ENCODE peak calls at places on chromosomes 5 and 9, in seven cellular contexts. G is stomach, U is HCT116, Z is sigmoid colon, J is endothelial cell of umbilical vein, O is K562, L is suprapubic skin. C is an unnamed sample.

GRCh38 chr9:136748656-136749551 is 579 bp upstream of the LCN6 start:
- DNase-seq in J (no peak), L (no peak), Z (no peak), O (no peak), G (peak), U (no peak), C (peak)

GRCh38 chr5:164868761-164869160 is 1363.3 kb downstream of the MAT2B start:
- DNase-seq in U (no peak), J (no peak), G (no peak), Z (no peak), L (no peak), O (no peak), C (no peak)

GRCh38 chr9:35976726-35977125 is 18.8 kb upstream of the OR2S2 start:
- DNase-seq in J (no peak), G (no peak), O (no peak), Z (no peak), U (no peak), L (no peak), C (no peak)

GRCh38 chr5:139733698-139734491 is 61.7 kb upstream of the PSD2 start:
- DNase-seq in Z (no peak), O (no peak), G (peak), J (no peak), L (no peak), U (no peak), C (peak)

GRCh38 chr5:60597570-60597969 is 102.4 kb downstream of the DEPDC1B start:
- DNase-seq in U (no peak), L (no peak), O (no peak), Z (no peak), G (no peak), J (peak), C (no peak)

GRCh38 chr5:16776611-16777251 is 159.4 kb downstream of the MYO10 start:
- DNase-seq in Z (no peak), G (no peak), L (no peak), O (no peak), J (no peak), U (no peak), C (no peak)

GRCh38 chr9:117704024-117704575 is at the start of gene TLR4:
- DNase-seq in Z (peak), G (peak), U (no peak), J (peak), O (no peak), L (peak), C (peak)

GRCh38 chr5:170751631-170752030 is 31.9 kb upstream of the GABRP start:
- DNase-seq in J (no peak), U (no peak), G (no peak), Z (no peak), L (peak), O (no peak), C (no peak)

GRCh38 chr5:14266686-14267085 is 123.5 kb downstream of the TRIO start:
- DNase-seq in J (peak), U (no peak), G (no peak), O (peak), Z (no peak), L (no peak), C (no peak)

GRCh38 chr5:3118321-3118720 is 366.8 kb upstream of the IRX2 start:
- DNase-seq in Z (no peak), U (no peak), J (no peak), L (no peak), G (no peak), O (no peak), C (no peak)

GRCh38 chr5:132530946-132531345 is 12.4 kb downstream of the IL5 start:
- DNase-seq in J (no peak), Z (no peak), G (no peak), L (no peak), O (no peak), U (no peak), C (no peak)

GRCh38 chr9:137486545-137487453 is 27.7 kb upstream of the NSMF start:
- DNase-seq in L (no peak), J (no peak), U (no peak), O (no peak), G (no peak), Z (peak), C (peak)

GRCh38 chr9:132181796-132182521 is 20.1 kb downstream of the NTNG2 start:
- DNase-seq in L (no peak), O (no peak), J (no peak), Z (no peak), G (no peak), U (no peak), C (peak)

GRCh38 chr9:137247135-137247915 is 3.8 kb upstream of the STPG3 start:
- DNase-seq in L (no peak), Z (no peak), U (no peak), O (no peak), G (no peak), J (no peak), C (peak)

GRCh38 chr9:113673726-113674125 is 202.4 kb upstream of the ZNF618 start:
- DNase-seq in J (no peak), O (no peak), L (no peak), G (no peak), Z (no peak), U (no peak), C (no peak)

GRCh38 chr5:93610581-93611167 is 27.7 kb downstream of the NR2F1 start:
- DNase-seq in J (no peak), O (no peak), G (no peak), L (no peak), Z (no peak), U (no peak), C (no peak)

GRCh38 chr5:123157797-123158528 is 68.9 kb downstream of the PRDM6 start:
- DNase-seq in U (peak), O (no peak), J (peak), L (no peak), G (no peak), Z (no peak), C (no peak)

GRCh38 chr5:36688722-36689121 is 82.3 kb downstream of the SLC1A3 start:
- DNase-seq in G (no peak), J (no peak), Z (no peak), O (peak), U (peak), L (no peak), C (no peak)

GRCh38 chr5:122101636-122102285 is 23.7 kb upstream of the LOX start:
- DNase-seq in J (peak), Z (no peak), O (peak), U (peak), L (no peak), G (no peak), C (no peak)

GRCh38 chr5:142674438-142675210 is 11.3 kb downstream of the FGF1 start:
- DNase-seq in Z (no peak), G (no peak), J (peak), U (no peak), L (no peak), O (no peak), C (no peak)

GRCh38 chr5:109907751-109908150 is 218.0 kb downstream of the MAN2A1 start:
- DNase-seq in J (no peak), U (no peak), G (no peak), L (no peak), Z (no peak), O (no peak), C (no peak)

GRCh38 chr5:71633255-71634155 is 46.4 kb downstream of the MCCC2 start:
- DNase-seq in U (no peak), Z (no peak), L (no peak), J (no peak), O (no peak), G (no peak), C (no peak)
- TF ChIP-seq POLR2AphosphoS5 in U (no peak), Z (no peak), L (no peak), J (no peak), O (no peak), G (no peak), C (no peak)

DNA sequence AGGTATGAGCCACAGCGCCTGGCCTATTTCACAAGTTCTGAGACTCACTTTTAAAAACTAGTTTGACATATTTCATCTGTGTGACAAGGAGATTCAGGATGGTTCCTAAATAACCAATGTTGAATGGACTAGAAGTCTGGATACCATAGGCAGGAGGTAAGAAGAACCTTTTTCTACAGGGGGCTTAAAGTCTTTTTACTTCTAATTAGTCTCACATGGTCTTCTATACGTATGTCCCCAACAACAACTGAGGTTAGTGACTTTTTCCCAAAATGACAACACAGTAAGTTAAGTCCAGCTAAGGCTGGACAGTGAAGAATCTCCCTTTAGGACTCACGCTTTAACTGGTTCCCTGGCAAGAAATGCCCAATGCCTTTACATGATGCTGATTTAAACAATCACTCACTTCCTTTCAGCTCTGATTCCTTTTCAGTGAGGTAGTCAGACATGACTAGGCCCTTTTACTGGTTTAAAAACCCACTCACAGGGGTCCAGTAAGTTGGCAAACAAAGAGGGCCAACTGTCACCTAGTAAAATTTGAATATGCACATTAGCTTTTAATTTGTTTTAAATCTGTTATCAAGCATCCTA is 12.1 kb upstream of the HAUS6 start:
- DNase-seq in Z (no peak), J (peak), U (no peak), G (no peak), L (no peak), O (no peak), C (no peak)
- TF ChIP-seq POLR2A in Z (no peak), J (no peak), U (no peak), G (no peak), L (no peak), O (no peak), C (no peak)

GRCh38 chr9:121650220-121651013 is 1.0 kb upstream of the DAB2IP start:
- DNase-seq in L (no peak), J (peak), G (peak), Z (peak), U (no peak), O (peak), C (peak)

GRCh38 chr9:121651014-121651294 is 480 bp upstream of the DAB2IP start:
- DNase-seq in L (no peak), Z (no peak), G (no peak), U (no peak), O (no peak), J (no peak), C (no peak)

GRCh38 chr9:121652037-121652837 is 803 bp downstream of the DAB2IP start:
- DNase-seq in U (no peak), L (no peak), G (peak), O (no peak), J (peak), Z (no peak), C (no peak)

GRCh38 chr9:121652838-121653231 is 1.4 kb downstream of the DAB2IP start:
- DNase-seq in G (no peak), Z (no peak), J (no peak), O (no peak), L (no peak), U (no peak), C (no peak)

DNA sequence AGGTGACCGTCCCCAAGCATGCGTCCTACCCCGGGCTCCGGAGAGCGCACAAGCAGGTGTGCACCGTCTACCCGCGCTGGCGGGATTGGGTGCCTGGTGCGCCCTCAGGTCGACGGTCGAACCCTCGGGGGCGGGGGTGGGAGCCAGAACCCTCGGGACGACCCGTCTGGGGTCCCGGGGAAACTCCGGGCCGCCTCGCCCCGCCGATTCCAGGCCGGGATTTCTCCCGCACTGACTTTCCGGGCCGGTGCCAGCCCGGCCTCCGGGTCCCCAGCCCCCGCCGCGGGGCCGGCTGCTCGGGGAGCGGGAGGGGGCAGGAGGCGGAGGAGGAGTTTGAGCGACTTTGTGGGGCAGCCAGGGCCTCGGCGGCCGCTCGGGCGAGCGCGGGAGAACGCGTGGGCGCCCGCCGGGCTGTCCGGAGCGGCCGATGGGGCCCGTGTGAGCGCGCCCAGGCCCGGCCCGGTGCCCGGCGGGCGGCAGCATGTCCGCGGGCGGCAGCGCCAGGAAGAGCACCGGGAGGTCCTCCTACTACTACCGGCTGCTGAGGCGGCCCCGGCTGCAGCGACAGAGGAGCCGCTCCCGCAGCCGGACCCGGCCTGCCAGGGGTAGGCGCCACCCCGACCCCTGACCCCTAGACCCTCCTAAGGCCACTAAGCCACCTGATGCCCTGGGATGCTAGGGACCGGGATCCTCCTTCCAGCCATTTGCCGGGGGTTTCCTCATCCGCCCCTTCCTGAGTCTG is at the start of gene DAB2IP:
- DNase-seq in O (peak), U (no peak), G (peak), Z (peak), L (no peak), J (peak), C (peak)
- H3K27ac ChIP-seq in O (no peak), U (peak), G (peak), Z (peak), L (peak), J (no peak), C (peak)

DNA sequence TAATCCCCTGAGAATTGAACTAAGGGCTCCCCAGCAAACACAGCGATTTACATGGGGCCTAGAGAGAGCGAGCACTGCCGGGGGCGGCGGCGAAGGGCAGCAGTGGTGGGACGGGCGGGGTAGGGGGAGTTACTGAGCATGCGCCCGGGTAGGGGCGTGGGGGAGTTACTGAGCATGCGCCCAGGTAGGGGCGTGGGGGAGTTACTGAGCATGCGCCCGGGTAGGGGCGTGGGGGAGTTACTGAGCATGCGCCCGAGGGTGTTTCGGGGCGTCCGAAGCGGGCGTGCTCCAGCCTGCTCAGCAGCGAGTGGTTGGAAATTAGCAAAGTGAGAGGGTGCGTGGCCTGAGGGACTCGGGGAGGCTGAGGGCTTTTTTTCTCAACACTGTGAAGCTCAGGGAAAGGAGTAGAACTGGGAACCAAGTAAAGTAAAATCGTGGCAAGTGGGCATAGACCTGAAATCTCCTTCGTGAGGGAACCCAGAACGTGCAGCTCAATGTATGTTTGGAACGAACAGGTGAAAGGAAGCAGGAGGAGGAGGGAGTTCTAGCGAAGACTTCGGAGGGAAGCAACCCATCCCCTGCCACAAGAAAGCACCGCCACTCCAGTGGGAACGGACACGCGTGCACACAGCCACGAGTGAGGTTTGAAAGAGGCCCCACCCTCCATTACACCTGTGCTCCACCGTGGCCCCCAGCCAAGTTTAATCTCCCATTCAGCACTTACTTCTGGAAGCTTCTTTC is 255.5 kb downstream of the DOCK8 start:
- DNase-seq in O (peak), U (peak), L (peak), J (peak), G (peak), Z (peak), C (peak)
- TF ChIP-seq POLR2AphosphoS5 in O (peak), U (peak), L (no peak), J (no peak), G (no peak), Z (peak), C (peak)

DNA sequence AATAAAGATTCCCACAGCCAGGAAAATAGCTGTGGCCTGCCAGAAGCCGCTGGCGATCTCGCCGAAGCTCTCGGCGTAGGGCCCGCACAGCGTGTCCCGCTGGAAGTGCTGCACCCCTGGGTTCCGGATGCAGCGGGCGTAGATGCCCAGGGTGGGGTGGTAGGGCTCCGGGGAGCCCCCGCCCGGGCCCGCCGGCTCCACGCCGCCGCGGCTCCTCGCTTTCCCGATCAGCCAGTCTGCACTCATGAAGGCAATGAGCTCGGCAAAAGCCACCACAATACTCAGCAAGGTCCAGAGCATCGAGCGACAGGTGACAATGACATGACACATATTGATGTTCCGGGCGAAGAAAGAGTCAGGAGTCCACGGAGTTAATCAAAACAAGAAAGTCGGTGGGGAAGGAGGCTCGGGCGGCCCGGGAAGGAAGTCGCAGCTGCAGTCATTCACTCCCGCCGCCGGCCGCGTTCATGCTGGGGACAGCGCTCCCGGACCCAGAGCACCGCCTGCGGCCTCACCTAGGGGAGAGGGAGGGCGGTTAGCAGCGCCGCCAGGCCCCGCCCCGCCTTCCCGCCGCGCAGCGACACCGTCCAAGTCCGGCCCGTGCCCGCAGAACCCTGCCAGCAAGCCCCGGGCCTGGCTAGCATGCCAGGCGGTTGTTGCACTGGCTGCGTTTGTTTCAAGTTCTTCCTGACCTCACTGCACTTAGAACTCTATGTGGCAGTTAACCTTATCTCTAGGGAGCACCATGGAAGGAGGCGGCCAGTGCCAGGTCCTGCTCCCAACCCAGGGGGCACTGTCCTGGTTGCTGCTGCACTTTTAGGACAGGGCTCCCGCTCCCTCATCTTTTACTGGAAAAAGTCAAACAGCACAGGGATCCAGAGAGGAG is 138.4 kb downstream of the LHFPL2 start:
- DNase-seq in Z (peak), L (peak), U (no peak), G (peak), O (peak), J (peak), C (peak)
- TF ChIP-seq POLR2A in Z (no peak), L (no peak), U (no peak), G (no peak), O (no peak), J (no peak), C (peak)

GRCh38 chr5:124652892-124653441 is 93.5 kb downstream of the ZNF608 start:
- DNase-seq in Z (no peak), J (no peak), L (no peak), O (no peak), G (no peak), U (no peak), C (no peak)
- H3K27ac ChIP-seq in Z (peak), J (peak), L (no peak), O (no peak), G (no peak), U (no peak), C (no peak)

GRCh38 chr5:82389347-82389746 is 111.2 kb upstream of the RPS23 start:
- DNase-seq in J (no peak), Z (no peak), L (no peak), O (no peak), U (no peak), G (no peak), C (no peak)

GRCh38 chr5:82386576-82386975 is 108.4 kb upstream of the RPS23 start:
- DNase-seq in G (no peak), U (no peak), O (no peak), Z (no peak), L (no peak), J (no peak), C (no peak)

GRCh38 chr5:82387819-82388166 is 109.6 kb upstream of the RPS23 start:
- DNase-seq in J (peak), G (no peak), L (no peak), O (no peak), Z (no peak), U (no peak), C (no peak)

GRCh38 chr5:82387041-82387818 is 109.1 kb upstream of the RPS23 start:
- DNase-seq in G (no peak), Z (no peak), O (no peak), U (peak), L (no peak), J (peak), C (no peak)

DNA sequence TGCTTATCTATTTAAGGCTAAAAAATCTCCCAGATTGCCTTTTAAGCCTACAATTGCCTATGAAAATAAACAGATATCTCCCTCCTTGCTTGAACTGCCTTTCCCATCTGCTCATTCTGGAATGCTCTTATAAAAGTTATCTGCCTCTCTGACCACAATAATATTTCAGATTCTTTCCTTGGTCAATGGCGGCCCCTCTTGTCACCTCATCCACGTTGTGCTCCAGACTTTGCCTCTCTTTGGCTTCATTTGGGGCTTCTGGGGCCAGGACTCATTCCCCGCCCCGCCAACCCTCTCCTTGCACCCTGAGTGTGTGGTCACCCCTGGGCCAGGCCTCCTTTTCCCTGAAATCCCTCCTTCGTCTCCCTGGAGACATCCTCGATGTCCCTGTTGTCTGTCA is 110.0 kb upstream of the RPS23 start:
- DNase-seq in L (no peak), J (no peak), U (no peak), O (no peak), G (no peak), Z (no peak), C (no peak)
- TF ChIP-seq POLR2AphosphoS5 in L (no peak), J (no peak), U (no peak), O (no peak), G (no peak), Z (no peak), C (no peak)

GRCh38 chr9:133701981-133702797 is 36.0 kb downstream of the SARDH start:
- DNase-seq in O (no peak), L (no peak), U (no peak), Z (peak), J (no peak), G (no peak), C (no peak)

GRCh38 chr9:133700861-133701320 is 37.3 kb downstream of the SARDH start:
- DNase-seq in Z (peak), G (no peak), L (no peak), O (no peak), U (no peak), J (no peak), C (no peak)

GRCh38 chr9:133702798-133703570 is 35.2 kb downstream of the SARDH start:
- DNase-seq in U (no peak), O (no peak), G (no peak), Z (peak), J (no peak), L (no peak), C (peak)

GRCh38 chr9:133699546-133699945 is 38.6 kb downstream of the SARDH start:
- DNase-seq in L (no peak), J (no peak), G (no peak), O (no peak), Z (no peak), U (no peak), C (no peak)

GRCh38 chr9:133701321-133701980 is 36.7 kb downstream of the SARDH start:
- DNase-seq in G (no peak), J (no peak), L (no peak), O (no peak), Z (peak), U (no peak), C (peak)
- TF ChIP-seq POLR2A in G (no peak), J (no peak), L (no peak), O (no peak), Z (no peak), U (no peak), C (no peak)

C was measured in upper lobe of left lung.